ENCODE peak calls at places on chromosomes 12 and 14, in nine cellular contexts. R is right cardiac atrium; U is brain microvascular endothelial cell; M is testis; C is CD4-positive, alpha-beta T cell; K is gastrocnemius medialis; N is effector memory CD4-positive, alpha-beta T cell; D is upper lobe of left lung; F is DND-41. W is an unnamed sample.

GRCh38 chr12:29589271-29589670 is 91.8 kb upstream of the OVCH1 start:
- DNase-seq in C (no peak), K (no peak), N (no peak), R (no peak), M (no peak), U (no peak), D (no peak), F (no peak), W (no peak)

GRCh38 chr12:24742378-24742777 is 206.5 kb downstream of the BCAT1 start:
- DNase-seq in N (no peak), U (no peak), R (peak), D (peak), K (peak), C (no peak), M (peak), F (peak), W (no peak)

GRCh38 chr12:42979746-42980145 is 390.2 kb upstream of the PRICKLE1 start:
- DNase-seq in K (no peak), U (no peak), R (no peak), F (no peak), N (no peak), M (no peak), D (no peak), C (no peak), W (no peak)

GRCh38 chr12:26465419-26466097 is 270.2 kb downstream of the SSPN start:
- DNase-seq in C (no peak), K (no peak), D (no peak), M (no peak), U (no peak), N (no peak), R (no peak), F (no peak), W (no peak)

GRCh38 chr14:96584199-96584906 is 82.2 kb downstream of the PAPOLA start:
- DNase-seq in C (no peak), U (no peak), R (no peak), M (peak), N (no peak), F (no peak), D (peak), K (no peak), W (no peak)

GRCh38 chr12:111816065-111816615 is 25.9 kb upstream of the MAPKAPK5 start:
- DNase-seq in F (no peak), M (no peak), R (no peak), U (no peak), D (no peak), K (no peak), N (no peak), C (no peak), W (no peak)

GRCh38 chr12:80752464-80752863 is 35.8 kb downstream of the MYF5 start:
- DNase-seq in R (no peak), U (peak), C (no peak), N (no peak), F (no peak), D (no peak), K (no peak), M (no peak), W (no peak)

GRCh38 chr12:38878986-38879385 is 26.4 kb downstream of the CPNE8 start:
- DNase-seq in N (no peak), U (no peak), C (no peak), D (no peak), M (no peak), K (no peak), R (peak), F (no peak), W (no peak)

GRCh38 chr14:37232907-37233481 is 35.3 kb downstream of the MIPOL1 start:
- DNase-seq in D (no peak), U (peak), M (no peak), R (no peak), C (no peak), N (no peak), K (no peak), F (no peak), W (no peak)

GRCh38 chr12:83841620-83842019 is 1071.0 kb downstream of the SLC6A15 start:
- DNase-seq in U (peak), M (no peak), F (no peak), C (no peak), K (no peak), D (no peak), R (no peak), N (no peak), W (no peak)

GRCh38 chr14:23984891-23985607 is 3.7 kb upstream of the DHRS4L2 start:
- DNase-seq in M (no peak), F (peak), C (no peak), K (peak), D (no peak), N (no peak), U (peak), R (peak), W (no peak)

GRCh38 chr12:93578221-93578620 is 5.7 kb downstream of the SOCS2 start:
- DNase-seq in U (no peak), N (no peak), R (no peak), D (no peak), K (no peak), M (no peak), F (no peak), C (no peak), W (no peak)

GRCh38 chr14:33914676-33915516 is 36.0 kb downstream of the EGLN3 start:
- DNase-seq in M (no peak), N (no peak), D (no peak), R (no peak), F (no peak), K (no peak), C (no peak), U (peak), W (no peak)

GRCh38 chr12:124047045-124047566 is 74.1 kb downstream of the ZNF664 start:
- DNase-seq in U (no peak), K (no peak), N (no peak), C (no peak), M (no peak), R (no peak), D (no peak), F (no peak), W (no peak)

GRCh38 chr14:102889615-102890014 is 32.8 kb upstream of the AMN start:
- DNase-seq in M (no peak), C (no peak), R (no peak), N (no peak), D (no peak), F (no peak), K (no peak), U (no peak), W (no peak)

GRCh38 chr14:60487211-60487610 is 1.3 kb upstream of the C14orf39 start:
- DNase-seq in D (no peak), U (no peak), K (no peak), R (no peak), N (no peak), C (no peak), M (no peak), F (no peak), W (no peak)

GRCh38 chr12:66768293-66768692 is 89.4 kb upstream of the GRIP1 start:
- DNase-seq in F (no peak), M (no peak), D (no peak), K (no peak), R (no peak), N (no peak), U (no peak), C (no peak), W (no peak)

GRCh38 chr12:72209096-72209495 is 63.1 kb upstream of the TRHDE start:
- DNase-seq in F (no peak), D (no peak), C (no peak), M (no peak), U (no peak), K (no peak), R (no peak), N (no peak), W (no peak)

GRCh38 chr12:84508325-84508861 is 404.2 kb downstream of the SLC6A15 start:
- DNase-seq in U (peak), C (no peak), K (no peak), M (no peak), R (no peak), D (no peak), N (no peak), F (no peak), W (no peak)

GRCh38 chr14:54652188-54652889 is 85.4 kb downstream of the SAMD4A start:
- DNase-seq in U (peak), D (peak), K (peak), C (no peak), M (peak), N (no peak), F (no peak), R (peak), W (no peak)

GRCh38 chr12:114916124-114916523 is 232.1 kb upstream of the TBX3 start:
- DNase-seq in C (no peak), R (no peak), U (peak), N (no peak), D (no peak), K (no peak), M (no peak), F (no peak), W (no peak)

GRCh38 chr12:8823565-8824300 is 1.3 kb downstream of the A2ML1 start:
- DNase-seq in N (no peak), R (no peak), K (no peak), F (peak), D (peak), U (no peak), M (peak), C (no peak), W (peak)

GRCh38 chr14:25431211-25432076 is 381.5 kb upstream of the STXBP6 start:
- DNase-seq in D (no peak), U (no peak), F (peak), N (no peak), C (no peak), R (peak), M (peak), K (no peak), W (no peak)

GRCh38 chr12:39236994-39237393 is 205.9 kb downstream of the KIF21A start:
- DNase-seq in D (no peak), K (no peak), U (peak), C (no peak), N (no peak), F (no peak), M (no peak), R (no peak), W (no peak)

GRCh38 chr14:76227450-76228050 is 75.8 kb downstream of the GPATCH2L start:
- DNase-seq in M (no peak), U (peak), R (no peak), F (no peak), K (no peak), N (no peak), C (no peak), D (no peak), W (no peak)

GRCh38 chr12:19530631-19531020 is 91.3 kb downstream of the AEBP2 start:
- DNase-seq in C (no peak), D (no peak), F (no peak), K (no peak), M (no peak), N (no peak), U (no peak), R (no peak), W (no peak)

GRCh38 chr12:46832084-46832704 is 6.4 kb upstream of the SLC38A4 start:
- DNase-seq in N (no peak), C (no peak), K (peak), D (no peak), R (no peak), F (no peak), U (no peak), M (peak), W (no peak)

GRCh38 chr12:28088566-28089277 is 101.5 kb upstream of the CCDC91 start:
- DNase-seq in U (no peak), K (no peak), D (no peak), F (no peak), C (no peak), N (no peak), R (no peak), M (no peak), W (no peak)

GRCh38 chr12:94141892-94142291 is 6.5 kb upstream of the PLXNC1 start:
- DNase-seq in N (no peak), F (no peak), C (no peak), U (no peak), K (no peak), R (no peak), D (no peak), M (no peak), W (no peak)

GRCh38 chr14:76118594-76118993 is 33.1 kb upstream of the GPATCH2L start:
- DNase-seq in D (no peak), K (no peak), R (no peak), N (no peak), U (no peak), M (no peak), F (no peak), C (no peak), W (no peak)

GRCh38 chr12:109358154-109358869 is 10.6 kb downstream of the MYO1H start:
- DNase-seq in K (no peak), N (no peak), R (no peak), D (no peak), U (no peak), M (no peak), C (no peak), F (no peak), W (no peak)

GRCh38 chr14:93269341-93270068 is 62.4 kb downstream of the UBR7 start:
- DNase-seq in R (no peak), U (peak), M (no peak), K (peak), D (no peak), N (no peak), F (no peak), C (no peak), W (peak)

GRCh38 chr12:6868211-6869048 is 1.1 kb downstream of the TPI1 start:
- DNase-seq in U (no peak), N (no peak), F (peak), M (no peak), R (peak), D (no peak), K (peak), C (no peak), W (no peak)

GRCh38 chr12:16347391-16348298 is at the start of gene MGST1:
- DNase-seq in R (peak), D (peak), K (peak), F (no peak), U (peak), N (no peak), M (peak), C (no peak), W (no peak)

DNA sequence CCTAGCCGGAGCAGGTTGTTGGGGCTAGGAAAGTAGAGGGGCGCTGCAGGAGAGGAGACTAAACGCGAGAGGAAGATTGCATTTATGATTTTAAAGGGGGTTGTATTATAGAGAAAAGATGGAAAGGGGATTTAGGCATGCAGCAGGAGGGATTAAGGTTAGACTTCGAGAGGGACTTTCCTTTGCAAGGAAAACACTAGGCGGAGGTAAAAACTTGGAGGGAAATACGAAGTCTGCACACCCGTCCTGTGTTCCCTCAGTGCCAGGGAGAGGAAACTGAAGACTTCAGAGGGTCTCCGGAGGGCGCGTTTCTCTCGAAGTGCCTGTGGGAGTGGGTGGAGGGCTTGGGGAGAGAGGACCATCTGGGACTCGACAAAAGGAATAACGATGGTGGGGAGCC is 433 bp upstream of the PPP1R1A start:
- DNase-seq in U (no peak), R (no peak), C (no peak), M (no peak), F (no peak), D (no peak), K (no peak), N (no peak), W (no peak)
- H3K27ac ChIP-seq in U (no peak), R (no peak), C (no peak), M (no peak), F (no peak), D (no peak), K (peak), N (no peak), W (no peak)

GRCh38 chr14:20712900-20713299 is 24.3 kb downstream of the ANG start:
- DNase-seq in M (no peak), N (no peak), K (no peak), R (no peak), F (no peak), C (no peak), U (no peak), D (no peak), W (no peak)

GRCh38 chr14:20711275-20712069 is 22.9 kb downstream of the ANG start:
- DNase-seq in U (no peak), N (no peak), M (no peak), K (no peak), C (no peak), D (peak), R (no peak), F (no peak), W (no peak)

GRCh38 chr14:20719777-20720176 is 25.9 kb upstream of the EDDM3A start:
- DNase-seq in K (no peak), C (no peak), N (no peak), R (no peak), U (no peak), M (no peak), F (no peak), D (peak), W (no peak)

GRCh38 chr14:20714593-20715250 is 26.2 kb downstream of the ANG start:
- DNase-seq in M (peak), U (peak), K (peak), C (no peak), R (peak), D (peak), N (no peak), F (no peak), W (no peak)
- H3K27ac ChIP-seq in M (no peak), U (no peak), K (no peak), C (no peak), R (no peak), D (peak), N (no peak), F (no peak), W (peak)

GRCh38 chr12:89947437-89948265 is 239.0 kb upstream of the ATP2B1 start:
- DNase-seq in C (no peak), R (no peak), K (no peak), F (no peak), D (no peak), M (no peak), N (no peak), U (peak), W (no peak)
- H3K27ac ChIP-seq in C (no peak), R (no peak), K (peak), F (no peak), D (peak), M (no peak), N (peak), U (peak), W (no peak)

DNA sequence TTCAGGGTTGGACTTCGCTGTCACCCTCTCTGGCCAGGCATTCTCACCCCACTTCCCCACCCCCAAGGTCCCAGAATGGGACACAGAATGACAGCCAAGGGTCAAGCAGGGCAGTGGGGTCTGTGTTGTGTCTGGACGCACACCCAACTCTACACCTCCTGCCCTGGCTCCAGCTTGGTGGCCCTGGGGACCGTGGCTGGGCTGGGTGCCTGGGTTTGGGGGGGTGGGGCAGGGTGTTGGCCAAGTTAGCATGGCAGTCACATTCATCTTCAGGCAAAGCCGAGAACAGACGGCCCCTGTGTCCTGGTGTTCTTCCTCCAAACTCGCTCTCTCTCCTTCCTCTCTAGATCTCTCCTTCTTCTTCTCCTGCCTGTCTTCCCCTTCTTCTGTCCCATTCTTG is 5.6 kb downstream of the LRP1 start:
- DNase-seq in N (no peak), D (no peak), R (peak), C (no peak), F (no peak), K (peak), M (no peak), U (no peak), W (no peak)
- H3K27ac ChIP-seq in N (no peak), D (peak), R (peak), C (no peak), F (no peak), K (peak), M (peak), U (no peak), W (peak)

GRCh38 chr12:57940915-57941164 is 527 bp upstream of the ATP23 start:
- DNase-seq in C (no peak), R (no peak), N (no peak), D (no peak), M (no peak), U (no peak), F (no peak), K (no peak), W (no peak)
- H3K27ac ChIP-seq in C (peak), R (peak), N (peak), D (peak), M (peak), U (no peak), F (peak), K (peak), W (peak)

GRCh38 chr14:64919215-64919614 is 5.0 kb downstream of the CHURC1 start:
- DNase-seq in K (no peak), N (no peak), F (no peak), D (no peak), R (no peak), C (no peak), M (no peak), U (no peak), W (no peak)

GRCh38 chr14:64923015-64923414 is 8.8 kb downstream of the CHURC1 start:
- DNase-seq in U (no peak), M (no peak), R (no peak), D (no peak), K (no peak), C (no peak), F (no peak), N (no peak), W (no peak)

GRCh38 chr14:64920465-64920864 is 6.2 kb downstream of the CHURC1 start:
- DNase-seq in M (no peak), F (no peak), D (no peak), C (no peak), R (no peak), K (no peak), U (no peak), N (no peak), W (no peak)

GRCh38 chr14:64918216-64918615 is 4.0 kb downstream of the CHURC1 start:
- DNase-seq in N (no peak), F (no peak), C (no peak), K (no peak), D (no peak), R (no peak), U (no peak), M (no peak), W (no peak)

DNA sequence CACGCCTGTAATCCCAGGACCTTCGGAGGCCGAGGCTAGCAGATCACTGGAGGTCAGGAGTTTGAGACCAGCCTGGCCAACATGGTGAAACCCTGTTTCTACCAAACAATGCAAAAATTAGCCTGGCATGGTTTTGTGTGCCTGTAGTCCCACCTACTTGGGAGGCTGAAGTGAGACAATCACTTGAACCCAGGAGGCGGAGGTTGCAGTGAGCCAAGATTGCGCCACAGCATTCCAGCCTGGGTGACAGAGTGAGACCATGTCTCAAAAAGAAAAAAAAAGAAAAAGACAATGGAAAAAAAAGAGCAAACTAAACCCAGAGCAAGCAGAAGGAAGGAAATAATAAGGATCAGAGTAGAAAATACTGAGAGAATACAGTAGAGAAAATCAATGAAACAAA is 5.4 kb downstream of the CHURC1 start:
- DNase-seq in F (no peak), R (peak), K (no peak), D (peak), N (no peak), C (no peak), M (no peak), U (no peak), W (no peak)
- H3K27ac ChIP-seq in F (no peak), R (no peak), K (peak), D (no peak), N (no peak), C (no peak), M (no peak), U (no peak), W (no peak)

GRCh38 chr14:85546390-85546789 is 16.4 kb downstream of the FLRT2 start:
- DNase-seq in U (no peak), F (no peak), K (no peak), M (no peak), C (no peak), N (no peak), R (no peak), D (no peak), W (no peak)
- H3K27ac ChIP-seq in U (no peak), F (no peak), K (peak), M (no peak), C (no peak), N (no peak), R (no peak), D (no peak), W (no peak)

GRCh38 chr14:89792489-89793366 is 161.8 kb downstream of the EFCAB11 start:
- DNase-seq in C (no peak), M (no peak), U (peak), R (peak), K (peak), N (no peak), D (no peak), F (no peak), W (no peak)
- H3K27ac ChIP-seq in C (no peak), M (no peak), U (no peak), R (peak), K (peak), N (no peak), D (no peak), F (no peak), W (no peak)